ENCODE peak calls at places on chromosomes 6 and 20, in seven cellular contexts. One of them, this sample, is unnamed.

GRCh38 chr6:32393660-32394420 is 13.1 kb downstream of the BTNL2 start:
- DNase-seq in tibial nerve: no peak
- DNase-seq in H1: no peak
- DNase-seq in stomach: no peak
- DNase-seq in ovary: no peak
- DNase-seq in A549: no peak
- DNase-seq in sigmoid colon: no peak
- DNase-seq in this sample: no peak

GRCh38 chr6:1770435-1770843 is 160.7 kb downstream of the FOXC1 start:
- DNase-seq in stomach: no peak
- DNase-seq in A549: no peak
- DNase-seq in sigmoid colon: no peak
- DNase-seq in tibial nerve: no peak
- DNase-seq in ovary: no peak
- DNase-seq in H1: no peak
- DNase-seq in this sample: no peak

GRCh38 chr20:10376271-10377075 is 57.5 kb downstream of the MKKS start:
- DNase-seq in H1: no peak
- DNase-seq in A549: no peak
- DNase-seq in ovary: no peak
- DNase-seq in stomach: no peak
- DNase-seq in tibial nerve: no peak
- DNase-seq in sigmoid colon: no peak
- DNase-seq in this sample: no peak

GRCh38 chr6:36177166-36177565 is 19.4 kb upstream of the BRPF3 start:
- DNase-seq in A549: no peak
- DNase-seq in sigmoid colon: no peak
- DNase-seq in tibial nerve: no peak
- DNase-seq in ovary: no peak
- DNase-seq in H1: no peak
- DNase-seq in stomach: no peak
- DNase-seq in this sample: no peak

GRCh38 chr20:46979603-46980241 is 85.1 kb downstream of the EYA2 start:
- DNase-seq in sigmoid colon: no peak
- DNase-seq in H1: no peak
- DNase-seq in A549: no peak
- DNase-seq in stomach: no peak
- DNase-seq in tibial nerve: no peak
- DNase-seq in ovary: no peak
- DNase-seq in this sample: no peak

GRCh38 chr20:57414867-57415592 is 23.8 kb downstream of the RBM38 start:
- DNase-seq in H1: no peak
- DNase-seq in tibial nerve: no peak
- DNase-seq in stomach: no peak
- DNase-seq in sigmoid colon: no peak
- DNase-seq in A549: no peak
- DNase-seq in ovary: no peak
- DNase-seq in this sample: no peak

GRCh38 chr6:86581833-86582232 is 355.5 kb upstream of the HTR1E start:
- DNase-seq in A549: no peak
- DNase-seq in H1: no peak
- DNase-seq in tibial nerve: no peak
- DNase-seq in ovary: no peak
- DNase-seq in stomach: no peak
- DNase-seq in sigmoid colon: no peak
- DNase-seq in this sample: no peak

GRCh38 chr20:44702776-44703175 is 12.4 kb upstream of the CCN5 start:
- DNase-seq in H1: no peak
- DNase-seq in A549: no peak
- DNase-seq in tibial nerve: peak; percentile 87
- DNase-seq in ovary: peak; percentile 97
- DNase-seq in stomach: peak; percentile 88
- DNase-seq in sigmoid colon: peak; percentile 94
- DNase-seq in this sample: peak; percentile 94

GRCh38 chr20:63903796-63904570 is 9.1 kb downstream of the DNAJC5 start:
- DNase-seq in tibial nerve: no peak
- DNase-seq in H1: no peak
- DNase-seq in stomach: no peak
- DNase-seq in ovary: no peak
- DNase-seq in sigmoid colon: no peak
- DNase-seq in A549: no peak
- DNase-seq in this sample: no peak

GRCh38 chr20:32611286-32611685 is 26.2 kb upstream of the NOL4L start:
- DNase-seq in H1: no peak
- DNase-seq in ovary: no peak
- DNase-seq in stomach: no peak
- DNase-seq in tibial nerve: no peak
- DNase-seq in A549: no peak
- DNase-seq in sigmoid colon: no peak
- DNase-seq in this sample: no peak

GRCh38 chr20:17688965-17689364 is 6.9 kb upstream of the RRBP1 start:
- DNase-seq in stomach: peak; percentile 50
- DNase-seq in tibial nerve: no peak
- DNase-seq in H1: no peak
- DNase-seq in sigmoid colon: no peak
- DNase-seq in ovary: no peak
- DNase-seq in A549: no peak
- DNase-seq in this sample: no peak

GRCh38 chr6:79077680-79078056 is 386 bp downstream of the PHIP start:
- DNase-seq in tibial nerve: no peak
- DNase-seq in A549: no peak
- DNase-seq in stomach: peak; percentile 49
- DNase-seq in H1: no peak
- DNase-seq in ovary: no peak
- DNase-seq in sigmoid colon: peak; percentile 75
- DNase-seq in this sample: no peak

GRCh38 chr6:33799714-33800113 is 4.1 kb downstream of the MLN start:
- DNase-seq in stomach: no peak
- DNase-seq in A549: no peak
- DNase-seq in tibial nerve: no peak
- DNase-seq in H1: no peak
- DNase-seq in sigmoid colon: no peak
- DNase-seq in ovary: no peak
- DNase-seq in this sample: no peak

GRCh38 chr6:6612308-6612707 is 23.8 kb downstream of the LY86 start:
- DNase-seq in tibial nerve: no peak
- DNase-seq in A549: no peak
- DNase-seq in stomach: no peak
- DNase-seq in ovary: no peak
- DNase-seq in H1: no peak
- DNase-seq in sigmoid colon: no peak
- DNase-seq in this sample: no peak

GRCh38 chr6:158756126-158756525 is 63.0 kb downstream of the EZR start:
- DNase-seq in ovary: no peak
- DNase-seq in stomach: peak; percentile 15
- DNase-seq in tibial nerve: no peak
- DNase-seq in sigmoid colon: no peak
- DNase-seq in H1: no peak
- DNase-seq in A549: no peak
- DNase-seq in this sample: peak; percentile 67

GRCh38 chr6:25124216-25124615 is 155.0 kb upstream of the CARMIL1 start:
- DNase-seq in tibial nerve: no peak
- DNase-seq in stomach: no peak
- DNase-seq in H1: no peak
- DNase-seq in ovary: no peak
- DNase-seq in A549: no peak
- DNase-seq in sigmoid colon: no peak
- DNase-seq in this sample: no peak

GRCh38 chr6:95743591-95743990 is 166.3 kb downstream of the MANEA start:
- DNase-seq in H1: no peak
- DNase-seq in stomach: no peak
- DNase-seq in A549: no peak
- DNase-seq in tibial nerve: no peak
- DNase-seq in ovary: no peak
- DNase-seq in sigmoid colon: no peak
- DNase-seq in this sample: no peak

GRCh38 chr6:161836643-161837448 is 563.0 kb upstream of the AGPAT4 start:
- DNase-seq in A549: peak; percentile 19
- DNase-seq in H1: no peak
- DNase-seq in sigmoid colon: no peak
- DNase-seq in ovary: no peak
- DNase-seq in stomach: no peak
- DNase-seq in tibial nerve: no peak
- DNase-seq in this sample: no peak

GRCh38 chr6:112116215-112116614 is 28.8 kb downstream of the FAM229B start:
- DNase-seq in tibial nerve: no peak
- DNase-seq in ovary: no peak
- DNase-seq in sigmoid colon: no peak
- DNase-seq in A549: no peak
- DNase-seq in stomach: no peak
- DNase-seq in H1: no peak
- DNase-seq in this sample: no peak

GRCh38 chr6:41734666-41735426 is 562 bp downstream of the TFEB start:
- DNase-seq in A549: peak; percentile 80
- DNase-seq in ovary: peak; percentile 81
- DNase-seq in H1: peak; percentile 75
- DNase-seq in stomach: peak; percentile 83
- DNase-seq in sigmoid colon: peak; percentile 92
- DNase-seq in tibial nerve: peak; percentile 83
- DNase-seq in this sample: peak; percentile 90

GRCh38 chr6:41736800-41737555 is 1.6 kb upstream of the TFEB start:
- DNase-seq in sigmoid colon: no peak
- DNase-seq in tibial nerve: no peak
- DNase-seq in ovary: no peak
- DNase-seq in A549: no peak
- DNase-seq in stomach: peak; percentile 65
- DNase-seq in H1: no peak
- DNase-seq in this sample: no peak

GRCh38 chr6:41733707-41734665 is 1.4 kb downstream of the TFEB start:
- DNase-seq in ovary: peak; percentile 76
- DNase-seq in sigmoid colon: peak; percentile 89
- DNase-seq in tibial nerve: peak; percentile 47
- DNase-seq in A549: peak; percentile 75
- DNase-seq in stomach: peak; percentile 77
- DNase-seq in H1: peak; percentile 86
- DNase-seq in this sample: no peak

GRCh38 chr6:41736207-41736710 is 851 bp upstream of the TFEB start:
- DNase-seq in stomach: peak; percentile 57
- DNase-seq in ovary: no peak
- DNase-seq in sigmoid colon: no peak
- DNase-seq in A549: no peak
- DNase-seq in H1: no peak
- DNase-seq in tibial nerve: no peak
- DNase-seq in this sample: no peak

GRCh38 chr6:41735427-41736206 is at the start of gene TFEB:
- DNase-seq in tibial nerve: peak; percentile 92
- DNase-seq in H1: peak; percentile 98
- DNase-seq in A549: peak; percentile 86
- DNase-seq in sigmoid colon: peak; percentile 97
- DNase-seq in stomach: peak; percentile 97
- DNase-seq in ovary: peak; percentile 95
- DNase-seq in this sample: peak; percentile 96
- TF ChIP-seq EP300 in tibial nerve: no peak
- TF ChIP-seq EP300 in H1: no peak
- TF ChIP-seq EP300 in A549: no peak
- TF ChIP-seq EP300 in sigmoid colon: no peak
- TF ChIP-seq EP300 in stomach: no peak
- TF ChIP-seq EP300 in ovary: no peak
- TF ChIP-seq EP300 in this sample: no peak

GRCh38 chr20:2617099-2617714 is 35.2 kb upstream of the NOP56 start:
- DNase-seq in ovary: no peak
- DNase-seq in H1: no peak
- DNase-seq in tibial nerve: no peak
- DNase-seq in stomach: no peak
- DNase-seq in A549: no peak
- DNase-seq in sigmoid colon: no peak
- DNase-seq in this sample: no peak

GRCh38 chr20:2610326-2610725 is 42.1 kb upstream of the NOP56 start:
- DNase-seq in stomach: no peak
- DNase-seq in A549: no peak
- DNase-seq in sigmoid colon: no peak
- DNase-seq in H1: no peak
- DNase-seq in ovary: no peak
- DNase-seq in tibial nerve: no peak
- DNase-seq in this sample: no peak

GRCh38 chr20:2616634-2617033 is 35.8 kb upstream of the NOP56 start:
- DNase-seq in stomach: no peak
- DNase-seq in ovary: no peak
- DNase-seq in sigmoid colon: no peak
- DNase-seq in A549: no peak
- DNase-seq in H1: no peak
- DNase-seq in tibial nerve: no peak
- DNase-seq in this sample: no peak

GRCh38 chr20:2610941-2611720 is 41.3 kb upstream of the NOP56 start:
- DNase-seq in stomach: no peak
- DNase-seq in H1: no peak
- DNase-seq in A549: no peak
- DNase-seq in tibial nerve: no peak
- DNase-seq in ovary: no peak
- DNase-seq in sigmoid colon: no peak
- DNase-seq in this sample: no peak

DNA sequence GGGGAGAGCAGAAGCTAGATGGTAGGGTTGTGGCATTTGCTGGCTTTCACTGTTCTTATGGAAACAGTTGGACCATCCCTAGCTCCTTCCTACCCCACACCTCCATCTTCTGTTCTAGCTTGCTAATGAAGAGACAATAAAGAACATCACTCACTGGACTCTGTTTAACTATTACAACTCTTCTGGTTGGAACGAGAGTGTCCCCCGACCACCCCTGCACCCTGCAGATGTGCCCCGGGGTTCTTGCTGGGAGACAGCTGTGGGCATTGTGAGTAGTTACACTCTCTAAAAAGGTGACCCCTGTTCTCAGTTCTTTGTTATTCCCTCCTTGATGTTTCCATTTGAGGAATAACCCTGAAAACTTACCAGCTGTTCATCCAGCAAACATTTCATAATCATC is 40.4 kb upstream of the NOP56 start:
- DNase-seq in ovary: no peak
- DNase-seq in stomach: no peak
- DNase-seq in H1: no peak
- DNase-seq in A549: no peak
- DNase-seq in tibial nerve: no peak
- DNase-seq in sigmoid colon: no peak
- DNase-seq in this sample: no peak
- H3K27ac ChIP-seq in ovary: no peak overlapping the region
- H3K27ac ChIP-seq in stomach: no peak overlapping the region
- H3K27ac ChIP-seq in H1: no peak overlapping the region
- H3K27ac ChIP-seq in A549: no peak overlapping the region
- H3K27ac ChIP-seq in tibial nerve: no peak overlapping the region
- H3K27ac ChIP-seq in sigmoid colon: no peak overlapping the region
- H3K27ac ChIP-seq in this sample: no peak overlapping the region

DNA sequence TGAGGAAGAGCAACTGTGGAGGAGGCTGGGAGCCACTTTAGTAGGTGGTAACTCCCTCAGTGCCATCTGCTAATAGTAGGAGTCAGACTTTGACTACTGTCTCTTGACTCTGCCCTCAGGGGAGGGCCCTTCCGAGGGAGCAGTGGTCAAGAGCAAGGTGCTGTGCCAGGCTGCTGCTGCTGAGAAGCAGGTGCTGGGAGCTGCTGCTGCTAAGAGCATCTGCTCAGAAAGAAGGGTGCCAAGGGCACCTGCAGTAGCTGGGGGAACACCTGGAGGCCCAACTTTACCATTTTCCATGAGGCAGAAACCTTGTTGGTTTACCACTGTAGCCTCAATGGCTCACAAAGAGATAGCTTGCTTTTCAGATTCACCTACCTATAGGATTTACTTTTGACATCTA is 18.5 kb downstream of the GGTLC1 start:
- DNase-seq in H1: peak; percentile 22
- DNase-seq in stomach: no peak
- DNase-seq in ovary: no peak
- DNase-seq in tibial nerve: no peak
- DNase-seq in A549: no peak
- DNase-seq in sigmoid colon: no peak
- DNase-seq in this sample: no peak
- TF ChIP-seq EP300 in H1: no peak
- TF ChIP-seq EP300 in stomach: no peak
- TF ChIP-seq EP300 in ovary: no peak
- TF ChIP-seq EP300 in tibial nerve: no peak
- TF ChIP-seq EP300 in A549: no peak
- TF ChIP-seq EP300 in sigmoid colon: no peak
- TF ChIP-seq EP300 in this sample: no peak

GRCh38 chr6:52510213-52510562 is 66.7 kb downstream of the TRAM2 start:
- DNase-seq in sigmoid colon: no peak
- DNase-seq in ovary: no peak
- DNase-seq in H1: no peak
- DNase-seq in stomach: no peak
- DNase-seq in A549: no peak
- DNase-seq in tibial nerve: no peak
- DNase-seq in this sample: no peak
- H3K27ac ChIP-seq in sigmoid colon: no peak overlapping the region
- H3K27ac ChIP-seq in ovary: no peak overlapping the region
- H3K27ac ChIP-seq in H1: no peak overlapping the region
- H3K27ac ChIP-seq in stomach: no peak overlapping the region
- H3K27ac ChIP-seq in A549: no peak overlapping the region
- H3K27ac ChIP-seq in tibial nerve: no peak overlapping the region
- H3K27ac ChIP-seq in this sample: no peak overlapping the region